ENCODE peak calls at places on chromosomes 6 and 20, in six cellular contexts. O is dorsolateral prefrontal cortex, S is left ventricle myocardium inferior, Z is NCI-H524, Q is 8988T, P is smooth muscle cell of the brain vasculature. X is an unnamed sample.

GRCh38 chr20:53839423-53840176 is 230.8 kb downstream of the BCAS1 start:
- DNase-seq in O (no peak), S (peak; percentile 26), Z (no peak), Q (no peak), P (no peak), X (no peak)

GRCh38 chr6:69343856-69344255 is 453.0 kb downstream of the LMBRD1 start:
- DNase-seq in O (no peak), S (no peak), Z (no peak), Q (no peak), P (no peak), X (no peak)

GRCh38 chr20:13029687-13030510 is 21.1 kb downstream of the SPTLC3 start:
- DNase-seq in O (no peak), S (no peak), Z (no peak), Q (no peak), P (peak; percentile 91), X (no peak)

GRCh38 chr6:88246654-88247053 is 80.5 kb upstream of the CNR1 start:
- DNase-seq in O (no peak), S (no peak), Z (peak; percentile 57), Q (no peak), P (no peak), X (no peak)

GRCh38 chr20:38479596-38479995 is 7.0 kb downstream of the RALGAPB start:
- DNase-seq in O (no peak), S (no peak), Z (no peak), Q (no peak), P (no peak), X (no peak)

GRCh38 chr6:19465240-19465639 is 371.9 kb upstream of the ID4 start:
- DNase-seq in O (no peak), S (no peak), Z (no peak), Q (no peak), P (no peak), X (peak; percentile 69)

GRCh38 chr6:88268508-88268907 is 102.4 kb upstream of the CNR1 start:
- DNase-seq in O (no peak), S (no peak), Z (no peak), Q (no peak), P (no peak), X (no peak)

GRCh38 chr6:71198908-71199307 is 89.7 kb upstream of the OGFRL1 start:
- DNase-seq in O (no peak), S (no peak), Z (no peak), Q (no peak), P (no peak), X (no peak)

GRCh38 chr6:71489736-71490135 is 201.1 kb downstream of the OGFRL1 start:
- DNase-seq in O (no peak), S (no peak), Z (no peak), Q (no peak), P (peak; percentile 43), X (no peak)

GRCh38 chr6:112282217-112282616 is 27.9 kb upstream of the LAMA4 start:
- DNase-seq in O (peak; percentile 68), S (peak; percentile 64), Z (peak; percentile 52), Q (no peak), P (peak; percentile 54), X (peak; percentile 19)

GRCh38 chr20:55538261-55538908 is 466.9 kb downstream of the CBLN4 start:
- DNase-seq in O (no peak), S (no peak), Z (no peak), Q (no peak), P (no peak), X (no peak)

GRCh38 chr6:23980965-23981364 is 145.1 kb upstream of the NRSN1 start:
- DNase-seq in O (no peak), S (no peak), Z (no peak), Q (no peak), P (no peak), X (no peak)

GRCh38 chr6:2179950-2180349 is 65.5 kb downstream of the GMDS start:
- DNase-seq in O (no peak), S (no peak), Z (no peak), Q (no peak), P (no peak), X (no peak)

GRCh38 chr6:14763139-14763538 is 482.7 kb upstream of the JARID2 start:
- DNase-seq in O (no peak), S (no peak), Z (no peak), Q (no peak), P (no peak), X (peak; percentile 2)

GRCh38 chr6:148593130-148593812 is 153.6 kb upstream of the UST start:
- DNase-seq in O (no peak), S (no peak), Z (no peak), Q (no peak), P (no peak), X (no peak)

GRCh38 chr6:82365011-82365751 is 1.6 kb downstream of the TPBG start:
- DNase-seq in O (no peak), S (no peak), Z (no peak), Q (peak; percentile 32), P (no peak), X (peak; percentile 76)

GRCh38 chr6:53492860-53493634 is 51.9 kb downstream of the GCLC start:
- DNase-seq in O (no peak), S (no peak), Z (peak; percentile 26), Q (no peak), P (peak; percentile 23), X (peak; percentile 34)

GRCh38 chr6:93684339-93684738 is 265.0 kb upstream of the EPHA7 start:
- DNase-seq in O (no peak), S (no peak), Z (no peak), Q (no peak), P (no peak), X (no peak)

GRCh38 chr6:148723484-148723883 is 23.3 kb upstream of the UST start:
- DNase-seq in O (no peak), S (no peak), Z (no peak), Q (no peak), P (no peak), X (no peak)

GRCh38 chr20:7980332-7981046 is 39.1 kb downstream of the TMX4 start:
- DNase-seq in O (no peak), S (no peak), Z (no peak), Q (peak; percentile 19), P (peak; percentile 12), X (peak; percentile 28)

GRCh38 chr6:17870302-17871168 is 116.9 kb downstream of the KIF13A start:
- DNase-seq in O (no peak), S (no peak), Z (no peak), Q (no peak), P (no peak), X (no peak)

GRCh38 chr6:30074331-30075093 is 1.1 kb downstream of the RNF39 start:
- DNase-seq in O (no peak), S (no peak), Z (no peak), Q (no peak), P (no peak), X (no peak)

GRCh38 chr6:45000833-45001232 is 327.3 kb upstream of the RUNX2 start:
- DNase-seq in O (no peak), S (no peak), Z (no peak), Q (no peak), P (no peak), X (no peak)

GRCh38 chr20:44961024-44961866 is 1.0 kb upstream of the TOMM34 start:
- DNase-seq in O (no peak), S (no peak), Z (no peak), Q (no peak), P (no peak), X (no peak)

GRCh38 chr6:158333094-158333493 is 20.8 kb downstream of the TULP4 start:
- DNase-seq in O (no peak), S (no peak), Z (no peak), Q (no peak), P (no peak), X (no peak)